ENCODE peak calls at places on chromosomes 11 and 22, in seven cellular contexts. N, V, O, R, T, W and H are unnamed samples.

GRCh38 chr11:13114566-13115465 is 105.7 kb downstream of the RASSF10 start:
- DNase-seq in W (peak; percentile 33), R (no peak), T (no peak), O (no peak), N (no peak), V (no peak), H (no peak)

GRCh38 chr11:1994121-1994520 is 3.5 kb downstream of the H19 start:
- DNase-seq in T (no peak), R (no peak), O (no peak), V (no peak), N (no peak), W (no peak), H (no peak)

GRCh38 chr11:35015621-35016387 is 99.4 kb downstream of the PDHX start:
- DNase-seq in T (no peak), W (no peak), R (no peak), O (no peak), V (no peak), N (no peak), H (no peak)

GRCh38 chr22:37616205-37617083 is 7.8 kb downstream of the GGA1 start:
- DNase-seq in V (no peak), N (no peak), W (no peak), O (no peak), T (no peak), R (no peak), H (no peak)

GRCh38 chr11:117084992-117085391 is 13.2 kb downstream of the SIK3 start:
- DNase-seq in W (no peak), R (no peak), O (no peak), N (no peak), V (no peak), T (no peak), H (no peak)

GRCh38 chr11:132045116-132045515 is 674.7 kb downstream of the NTM start:
- DNase-seq in T (no peak), R (no peak), W (no peak), V (no peak), N (no peak), O (no peak), H (no peak)

GRCh38 chr11:106601637-106602297 is 416.5 kb downstream of the GUCY1A2 start:
- DNase-seq in T (no peak), O (no peak), R (no peak), V (no peak), W (no peak), N (no peak), H (no peak)

GRCh38 chr22:33426451-33426850 is 368.3 kb upstream of the SYN3 start:
- DNase-seq in V (no peak), N (peak; percentile 14), W (no peak), T (no peak), R (no peak), O (no peak), H (no peak)

GRCh38 chr11:69393865-69394233 is 87.6 kb upstream of the LINC01488 start:
- DNase-seq in N (no peak), T (no peak), W (no peak), O (no peak), V (no peak), R (no peak), H (no peak)

GRCh38 chr22:39559456-39560105 is 11.0 kb upstream of the CACNA1I start:
- DNase-seq in N (no peak), O (no peak), W (peak; percentile 37), T (peak; percentile 70), R (peak; percentile 27), V (no peak), H (peak; percentile 51)

GRCh38 chr11:66262696-66263095 is 5.7 kb upstream of the RAB1B start:
- DNase-seq in V (no peak), W (no peak), R (no peak), O (no peak), T (no peak), N (no peak), H (no peak)

GRCh38 chr11:21794306-21794705 is 398.6 kb upstream of the ANO5 start:
- DNase-seq in V (no peak), T (no peak), W (no peak), N (no peak), O (no peak), R (no peak), H (no peak)

GRCh38 chr11:2301631-2302272 is at the start of the genes C11orf21 and TSPAN32:
- DNase-seq in V (peak; percentile 54), R (no peak), T (no peak), N (peak; percentile 17), W (no peak), O (peak; percentile 65), H (no peak)

GRCh38 chr11:130146797-130147196 is 12.8 kb upstream of the ST14 start:
- DNase-seq in V (peak; percentile 49), T (no peak), W (no peak), O (no peak), N (no peak), R (no peak), H (no peak)

GRCh38 chr11:130431806-130432205 is 3.4 kb upstream of the ADAMTS8 start:
- DNase-seq in W (no peak), V (no peak), N (peak; percentile 76), R (peak; percentile 37), O (no peak), T (no peak), H (no peak)

GRCh38 chr11:133342453-133342852 is 189.8 kb downstream of the OPCML start:
- DNase-seq in N (no peak), R (no peak), W (no peak), T (no peak), V (no peak), O (no peak), H (no peak)

GRCh38 chr22:37803195-37803635 is 4.5 kb upstream of the GCAT start:
- DNase-seq in V (no peak), R (no peak), W (no peak), T (no peak), N (no peak), O (no peak), H (no peak)

GRCh38 chr11:122598971-122599370 is 56.6 kb upstream of the UBASH3B start:
- DNase-seq in O (no peak), W (no peak), T (no peak), R (no peak), N (no peak), V (no peak), H (no peak)

GRCh38 chr22:36860821-36861659 is at the start of gene NCF4:
- DNase-seq in T (peak; percentile 91), O (peak; percentile 83), V (peak; percentile 72), W (no peak), R (no peak), N (no peak), H (peak; percentile 90)

GRCh38 chr22:20775342-20775895 is 1.5 kb downstream of the SERPIND1 start:
- DNase-seq in W (no peak), V (no peak), O (no peak), T (no peak), R (no peak), N (peak; percentile 16), H (no peak)

GRCh38 chr11:96054870-96055705 is 131.2 kb upstream of the MTMR2 start:
- DNase-seq in W (no peak), R (peak; percentile 53), V (no peak), T (no peak), O (no peak), N (peak; percentile 67), H (no peak)

GRCh38 chr22:27045103-27045940 is 387.9 kb downstream of the MIAT start:
- DNase-seq in W (no peak), N (peak; percentile 57), T (no peak), O (no peak), V (no peak), R (peak; percentile 34), H (no peak)

GRCh38 chr22:37529652-37530345 is 10.6 kb upstream of the CARD10 start:
- DNase-seq in V (no peak), O (no peak), W (no peak), T (no peak), N (no peak), R (no peak), H (no peak)

GRCh38 chr22:49238181-49239141 is 589.2 kb downstream of the BRD1 start:
- DNase-seq in V (peak; percentile 27), W (no peak), T (no peak), R (no peak), N (no peak), O (no peak), H (no peak)

GRCh38 chr11:93143800-93144199 is 54.0 kb downstream of the SLC36A4 start:
- DNase-seq in T (no peak), O (no peak), W (no peak), R (no peak), N (no peak), V (no peak), H (no peak)

GRCh38 chr11:67245046-67245445 is 21.2 kb upstream of the GRK2 start:
- DNase-seq in W (no peak), N (no peak), V (no peak), T (no peak), R (no peak), O (no peak), H (no peak)

DNA sequence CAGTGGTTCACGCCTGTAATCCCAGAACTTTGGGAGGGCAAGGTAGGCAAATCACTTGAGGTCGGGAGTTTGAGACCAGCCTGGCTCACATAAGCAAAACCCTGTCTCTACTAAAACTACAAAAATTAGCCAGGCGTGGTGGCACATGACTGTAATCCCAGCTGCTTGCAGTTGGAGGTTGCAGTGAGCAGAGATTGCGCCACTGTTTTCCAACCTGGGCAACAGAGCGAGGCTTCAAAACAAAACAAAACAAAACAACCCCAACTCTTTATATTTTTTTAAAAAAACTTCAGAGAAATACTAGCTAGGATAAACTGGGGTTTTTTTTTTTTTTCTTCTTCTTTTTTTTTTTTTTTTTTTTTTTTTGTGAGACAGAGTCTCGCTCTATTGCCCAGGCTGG is 31.8 kb upstream of the RAPSN start:
- DNase-seq in N (no peak), O (no peak), R (no peak), T (no peak), W (no peak), V (no peak), H (no peak)
- TF ChIP-seq CTCF in N (no peak), O (no peak), R (no peak), T (no peak), W (no peak), V (no peak), H (no peak)

GRCh38 chr11:100932474-100933100 is 197.0 kb downstream of the PGR start:
- DNase-seq in W (no peak), V (no peak), T (no peak), N (peak; percentile 66), R (peak; percentile 40), O (no peak), H (peak; percentile 13)
- TF ChIP-seq CTCF in W (peak; percentile 50), V (no peak), T (no peak), N (peak; percentile 56), R (peak; percentile 79), O (peak; percentile 7), H (peak; percentile 41)

DNA sequence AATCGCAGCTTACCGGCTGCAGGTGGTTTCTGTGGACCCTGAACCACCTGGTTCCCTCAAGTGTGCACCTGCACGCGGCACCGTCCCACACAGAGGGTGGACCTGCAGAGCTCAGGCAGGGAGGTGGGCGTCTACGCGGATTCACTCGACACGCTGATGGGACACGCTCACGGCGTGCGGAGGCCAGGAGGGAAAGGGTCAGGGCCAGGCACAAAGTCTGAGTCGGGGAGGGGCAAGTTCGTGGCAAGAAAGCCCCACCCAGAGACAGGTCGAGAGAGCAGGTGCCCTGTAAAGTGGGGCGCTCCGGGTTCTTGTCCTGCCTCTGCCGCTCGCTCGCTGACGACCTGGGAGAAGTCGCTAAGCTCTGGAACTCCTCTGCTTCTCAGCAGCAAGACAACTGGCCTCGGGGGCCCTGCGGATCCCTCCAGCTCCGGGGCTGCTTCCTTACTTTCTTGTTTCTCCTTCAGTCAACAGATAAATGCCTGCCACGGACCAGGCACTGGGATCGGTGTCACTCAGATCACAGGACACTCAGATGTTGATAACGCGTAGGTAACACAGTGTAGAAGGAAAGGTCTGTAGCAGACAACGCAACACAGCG is 72.4 kb upstream of the NUP50 start:
- DNase-seq in O (no peak), W (no peak), V (no peak), N (no peak), R (no peak), T (no peak), H (no peak)
- TF ChIP-seq CTCF in O (no peak), W (no peak), V (no peak), N (no peak), R (no peak), T (no peak), H (no peak)

GRCh38 chr11:83392556-83392955 is 106.4 kb upstream of the CCDC90B start:
- DNase-seq in V (no peak), N (no peak), R (no peak), T (no peak), W (no peak), O (no peak), H (no peak)
- TF ChIP-seq CTCF in V (no peak), N (no peak), R (no peak), T (no peak), W (no peak), O (no peak), H (no peak)